ENCODE peak calls at places on chromosomes 7 and 10, in nine cellular contexts. One of them, this sample, is unnamed. For H3K9me3, the result is how much of the 10 kb centered on the place peaks cover.

GRCh38 chr7:106657085-106657991 is 3.6 kb downstream of the CCDC71L start:
- DNase-seq in small intestine: peak
- DNase-seq in neural progenitor cell: no peak
- DNase-seq in CD8-positive, alpha-beta T cell: no peak
- DNase-seq in CD8-positive, alpha-beta memory T cell: no peak
- DNase-seq in left ventricle myocardium inferior: no peak
- DNase-seq in GM23248: peak
- DNase-seq in heart left ventricle: no peak
- DNase-seq in ovary: no peak
- DNase-seq in this sample: peak

GRCh38 chr7:17275749-17276671 is 22.4 kb upstream of the AHR start:
- DNase-seq in heart left ventricle: no peak
- DNase-seq in GM23248: peak
- DNase-seq in left ventricle myocardium inferior: no peak
- DNase-seq in CD8-positive, alpha-beta memory T cell: no peak
- DNase-seq in small intestine: peak
- DNase-seq in neural progenitor cell: no peak
- DNase-seq in ovary: no peak
- DNase-seq in CD8-positive, alpha-beta T cell: no peak
- DNase-seq in this sample: peak

GRCh38 chr10:84262190-84262956 is 17.5 kb downstream of the RGR start:
- DNase-seq in CD8-positive, alpha-beta T cell: no peak
- DNase-seq in heart left ventricle: no peak
- DNase-seq in ovary: no peak
- DNase-seq in GM23248: no peak
- DNase-seq in neural progenitor cell: no peak
- DNase-seq in left ventricle myocardium inferior: no peak
- DNase-seq in CD8-positive, alpha-beta memory T cell: no peak
- DNase-seq in small intestine: no peak
- DNase-seq in this sample: no peak

GRCh38 chr7:64099656-64100531 is 54.7 kb downstream of the ZNF727 start:
- DNase-seq in GM23248: no peak
- DNase-seq in CD8-positive, alpha-beta memory T cell: no peak
- DNase-seq in CD8-positive, alpha-beta T cell: no peak
- DNase-seq in neural progenitor cell: no peak
- DNase-seq in ovary: no peak
- DNase-seq in left ventricle myocardium inferior: no peak
- DNase-seq in small intestine: no peak
- DNase-seq in heart left ventricle: no peak
- DNase-seq in this sample: no peak

GRCh38 chr10:47409171-47409865 is 25.2 kb upstream of the ZNF488 start:
- DNase-seq in CD8-positive, alpha-beta memory T cell: no peak
- DNase-seq in neural progenitor cell: no peak
- DNase-seq in CD8-positive, alpha-beta T cell: no peak
- DNase-seq in ovary: no peak
- DNase-seq in small intestine: no peak
- DNase-seq in left ventricle myocardium inferior: no peak
- DNase-seq in GM23248: no peak
- DNase-seq in heart left ventricle: no peak
- DNase-seq in this sample: no peak

GRCh38 chr7:94001396-94001795 is 2.8 kb downstream of the BET1 start:
- DNase-seq in CD8-positive, alpha-beta T cell: no peak
- DNase-seq in neural progenitor cell: no peak
- DNase-seq in CD8-positive, alpha-beta memory T cell: no peak
- DNase-seq in GM23248: peak
- DNase-seq in small intestine: no peak
- DNase-seq in left ventricle myocardium inferior: no peak
- DNase-seq in heart left ventricle: no peak
- DNase-seq in ovary: no peak
- DNase-seq in this sample: no peak

GRCh38 chr10:84842593-84842992 is 514.2 kb downstream of the CCSER2 start:
- DNase-seq in small intestine: no peak
- DNase-seq in CD8-positive, alpha-beta memory T cell: no peak
- DNase-seq in ovary: no peak
- DNase-seq in heart left ventricle: no peak
- DNase-seq in neural progenitor cell: no peak
- DNase-seq in CD8-positive, alpha-beta T cell: no peak
- DNase-seq in GM23248: no peak
- DNase-seq in left ventricle myocardium inferior: no peak
- DNase-seq in this sample: no peak

GRCh38 chr10:64071218-64071617 is 550.0 kb downstream of the REEP3 start:
- DNase-seq in ovary: no peak
- DNase-seq in CD8-positive, alpha-beta T cell: no peak
- DNase-seq in left ventricle myocardium inferior: no peak
- DNase-seq in CD8-positive, alpha-beta memory T cell: no peak
- DNase-seq in heart left ventricle: no peak
- DNase-seq in neural progenitor cell: no peak
- DNase-seq in small intestine: no peak
- DNase-seq in GM23248: no peak
- DNase-seq in this sample: peak

GRCh38 chr7:16178069-16178468 is 243.3 kb downstream of the CRPPA start:
- DNase-seq in CD8-positive, alpha-beta memory T cell: no peak
- DNase-seq in heart left ventricle: no peak
- DNase-seq in small intestine: no peak
- DNase-seq in CD8-positive, alpha-beta T cell: no peak
- DNase-seq in left ventricle myocardium inferior: no peak
- DNase-seq in GM23248: peak
- DNase-seq in neural progenitor cell: no peak
- DNase-seq in ovary: no peak
- DNase-seq in this sample: no peak

GRCh38 chr7:84686373-84686772 is 491.8 kb upstream of the SEMA3A start:
- DNase-seq in small intestine: no peak
- DNase-seq in CD8-positive, alpha-beta memory T cell: no peak
- DNase-seq in GM23248: peak
- DNase-seq in ovary: no peak
- DNase-seq in CD8-positive, alpha-beta T cell: no peak
- DNase-seq in left ventricle myocardium inferior: no peak
- DNase-seq in heart left ventricle: no peak
- DNase-seq in neural progenitor cell: no peak
- DNase-seq in this sample: no peak

GRCh38 chr7:156620246-156620775 is 20.3 kb upstream of the RNF32 start:
- DNase-seq in GM23248: no peak
- DNase-seq in left ventricle myocardium inferior: no peak
- DNase-seq in ovary: no peak
- DNase-seq in CD8-positive, alpha-beta memory T cell: no peak
- DNase-seq in heart left ventricle: no peak
- DNase-seq in small intestine: no peak
- DNase-seq in CD8-positive, alpha-beta T cell: no peak
- DNase-seq in neural progenitor cell: no peak
- DNase-seq in this sample: no peak

DNA sequence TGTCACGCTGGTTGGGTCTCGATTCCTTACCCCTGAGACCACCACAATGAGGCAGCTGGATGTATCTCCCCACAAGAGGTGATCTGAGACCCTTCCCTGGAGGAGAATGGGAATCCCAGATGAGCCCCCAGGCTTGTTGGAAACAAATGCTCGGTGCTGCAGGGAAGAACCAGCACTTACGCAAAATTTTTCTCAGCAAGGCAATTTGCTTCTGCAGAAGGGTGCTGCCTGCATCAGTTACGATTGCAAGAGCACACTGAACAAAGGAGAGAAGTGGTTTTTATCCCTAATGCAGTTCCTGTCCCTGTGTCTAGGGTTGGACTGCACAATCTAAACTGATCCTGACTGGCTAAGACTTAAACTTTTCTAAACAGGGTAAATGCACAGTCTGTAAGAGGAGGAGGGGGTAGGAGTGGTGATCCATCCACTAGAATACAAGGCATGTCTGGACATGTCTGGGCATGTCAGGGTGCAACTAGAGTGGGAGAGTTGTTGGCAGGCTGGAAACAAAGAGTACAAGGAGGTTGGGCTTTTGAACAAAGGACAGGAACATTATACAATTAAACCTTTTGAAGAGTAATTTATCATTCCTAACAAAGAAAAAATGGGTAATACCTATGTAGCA is 114.9 kb upstream of the FAM3C start:
- DNase-seq in ovary: no peak
- DNase-seq in neural progenitor cell: peak
- DNase-seq in left ventricle myocardium inferior: no peak
- DNase-seq in heart left ventricle: no peak
- DNase-seq in GM23248: no peak
- DNase-seq in small intestine: no peak
- DNase-seq in CD8-positive, alpha-beta memory T cell: no peak
- DNase-seq in CD8-positive, alpha-beta T cell: no peak
- DNase-seq in this sample: peak
- H3K9me3 ChIP-seq in ovary: under half
- H3K9me3 ChIP-seq in neural progenitor cell: under half
- H3K9me3 ChIP-seq in left ventricle myocardium inferior: under half
- H3K9me3 ChIP-seq in heart left ventricle: under half
- H3K9me3 ChIP-seq in GM23248: under half
- H3K9me3 ChIP-seq in small intestine: under half
- H3K9me3 ChIP-seq in CD8-positive, alpha-beta memory T cell: under half
- H3K9me3 ChIP-seq in CD8-positive, alpha-beta T cell: under half
- H3K9me3 ChIP-seq in this sample: under half

DNA sequence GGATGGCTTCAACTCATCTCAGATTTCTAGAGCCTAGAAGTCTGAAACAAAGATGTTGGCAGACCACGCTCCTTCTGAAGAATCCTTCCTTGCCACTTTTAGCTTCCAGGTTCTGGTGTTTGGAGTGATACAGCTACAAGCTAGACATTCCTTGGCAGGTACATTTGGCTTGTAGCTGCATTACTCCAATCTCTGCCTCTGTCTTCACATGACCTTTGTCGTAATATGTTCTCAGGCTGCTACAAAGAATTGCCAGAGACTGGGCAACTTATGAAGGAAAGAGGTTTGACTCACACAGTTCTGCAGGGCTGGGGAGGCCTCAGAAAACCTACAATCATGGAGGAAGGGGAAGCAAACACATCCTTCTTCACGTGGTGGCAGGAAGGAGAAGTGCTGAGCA is 146.4 kb downstream of the GALNT17 start:
- DNase-seq in small intestine: no peak
- DNase-seq in GM23248: no peak
- DNase-seq in CD8-positive, alpha-beta T cell: no peak
- DNase-seq in CD8-positive, alpha-beta memory T cell: no peak
- DNase-seq in neural progenitor cell: no peak
- DNase-seq in ovary: no peak
- DNase-seq in heart left ventricle: no peak
- DNase-seq in left ventricle myocardium inferior: no peak
- DNase-seq in this sample: peak
- H3K9me3 ChIP-seq in small intestine: under half
- H3K9me3 ChIP-seq in GM23248: under half
- H3K9me3 ChIP-seq in CD8-positive, alpha-beta T cell: under half
- H3K9me3 ChIP-seq in CD8-positive, alpha-beta memory T cell: under half
- H3K9me3 ChIP-seq in neural progenitor cell: under half
- H3K9me3 ChIP-seq in ovary: under half
- H3K9me3 ChIP-seq in heart left ventricle: under half
- H3K9me3 ChIP-seq in left ventricle myocardium inferior: under half
- H3K9me3 ChIP-seq in this sample: under half

GRCh38 chr7:158141806-158142518 is 445.7 kb downstream of the PTPRN2 start:
- DNase-seq in small intestine: no peak
- DNase-seq in left ventricle myocardium inferior: no peak
- DNase-seq in GM23248: no peak
- DNase-seq in ovary: no peak
- DNase-seq in heart left ventricle: no peak
- DNase-seq in CD8-positive, alpha-beta T cell: no peak
- DNase-seq in CD8-positive, alpha-beta memory T cell: no peak
- DNase-seq in neural progenitor cell: no peak
- DNase-seq in this sample: no peak
- H3K9me3 ChIP-seq in small intestine: under half
- H3K9me3 ChIP-seq in left ventricle myocardium inferior: under half
- H3K9me3 ChIP-seq in GM23248: under half
- H3K9me3 ChIP-seq in ovary: under half
- H3K9me3 ChIP-seq in heart left ventricle: under half
- H3K9me3 ChIP-seq in CD8-positive, alpha-beta T cell: under half
- H3K9me3 ChIP-seq in CD8-positive, alpha-beta memory T cell: under half
- H3K9me3 ChIP-seq in neural progenitor cell: under half
- H3K9me3 ChIP-seq in this sample: under half

GRCh38 chr10:108736111-108736510 is 1187.2 kb downstream of the XPNPEP1 start:
- DNase-seq in small intestine: no peak
- DNase-seq in neural progenitor cell: no peak
- DNase-seq in left ventricle myocardium inferior: no peak
- DNase-seq in ovary: no peak
- DNase-seq in GM23248: no peak
- DNase-seq in CD8-positive, alpha-beta T cell: no peak
- DNase-seq in heart left ventricle: no peak
- DNase-seq in CD8-positive, alpha-beta memory T cell: no peak
- DNase-seq in this sample: peak
- H3K9me3 ChIP-seq in small intestine: under half
- H3K9me3 ChIP-seq in neural progenitor cell: under half
- H3K9me3 ChIP-seq in left ventricle myocardium inferior: under half
- H3K9me3 ChIP-seq in ovary: under half
- H3K9me3 ChIP-seq in GM23248: under half
- H3K9me3 ChIP-seq in CD8-positive, alpha-beta T cell: under half
- H3K9me3 ChIP-seq in heart left ventricle: under half
- H3K9me3 ChIP-seq in CD8-positive, alpha-beta memory T cell: under half
- H3K9me3 ChIP-seq in this sample: under half

GRCh38 chr7:63040966-63041610 is 957.6 kb upstream of the ZNF722 start:
- DNase-seq in neural progenitor cell: no peak
- DNase-seq in CD8-positive, alpha-beta memory T cell: no peak
- DNase-seq in heart left ventricle: no peak
- DNase-seq in GM23248: no peak
- DNase-seq in ovary: no peak
- DNase-seq in left ventricle myocardium inferior: no peak
- DNase-seq in CD8-positive, alpha-beta T cell: no peak
- DNase-seq in small intestine: no peak
- DNase-seq in this sample: no peak

GRCh38 chr7:63041786-63042185 is 956.9 kb upstream of the ZNF722 start:
- DNase-seq in ovary: no peak
- DNase-seq in CD8-positive, alpha-beta T cell: no peak
- DNase-seq in CD8-positive, alpha-beta memory T cell: no peak
- DNase-seq in left ventricle myocardium inferior: no peak
- DNase-seq in small intestine: no peak
- DNase-seq in GM23248: no peak
- DNase-seq in heart left ventricle: no peak
- DNase-seq in neural progenitor cell: no peak
- DNase-seq in this sample: no peak

GRCh38 chr7:63038987-63039386 is 959.7 kb upstream of the ZNF722 start:
- DNase-seq in GM23248: no peak
- DNase-seq in left ventricle myocardium inferior: no peak
- DNase-seq in neural progenitor cell: no peak
- DNase-seq in CD8-positive, alpha-beta T cell: no peak
- DNase-seq in heart left ventricle: no peak
- DNase-seq in ovary: no peak
- DNase-seq in CD8-positive, alpha-beta memory T cell: no peak
- DNase-seq in small intestine: no peak
- DNase-seq in this sample: no peak

GRCh38 chr7:63040336-63040735 is 958.3 kb upstream of the ZNF722 start:
- DNase-seq in heart left ventricle: no peak
- DNase-seq in neural progenitor cell: no peak
- DNase-seq in left ventricle myocardium inferior: no peak
- DNase-seq in ovary: no peak
- DNase-seq in GM23248: no peak
- DNase-seq in CD8-positive, alpha-beta memory T cell: no peak
- DNase-seq in small intestine: no peak
- DNase-seq in CD8-positive, alpha-beta T cell: no peak
- DNase-seq in this sample: no peak

GRCh38 chr7:63039882-63040281 is 958.8 kb upstream of the ZNF722 start:
- DNase-seq in small intestine: no peak
- DNase-seq in GM23248: no peak
- DNase-seq in neural progenitor cell: no peak
- DNase-seq in CD8-positive, alpha-beta memory T cell: no peak
- DNase-seq in CD8-positive, alpha-beta T cell: no peak
- DNase-seq in left ventricle myocardium inferior: no peak
- DNase-seq in ovary: no peak
- DNase-seq in heart left ventricle: no peak
- DNase-seq in this sample: no peak
- H3K9me3 ChIP-seq in small intestine: under half
- H3K9me3 ChIP-seq in GM23248: under half
- H3K9me3 ChIP-seq in neural progenitor cell: half or more
- H3K9me3 ChIP-seq in CD8-positive, alpha-beta memory T cell: under half
- H3K9me3 ChIP-seq in CD8-positive, alpha-beta T cell: under half
- H3K9me3 ChIP-seq in left ventricle myocardium inferior: under half
- H3K9me3 ChIP-seq in ovary: under half
- H3K9me3 ChIP-seq in heart left ventricle: under half
- H3K9me3 ChIP-seq in this sample: under half

This sample was measured in fibroblast of lung.